ENCODE peak calls at places on chromosomes 6 and 20, in nine cellular contexts. O is PC-3; P is psoas muscle; C is BJ; F is lower leg skin; I is CD8-positive, alpha-beta T cell; M is colonic mucosa; T is suprapubic skin; N is brain microvascular endothelial cell. U is an unnamed sample.

GRCh38 chr6:32424584-32424983 is 15.1 kb upstream of the HLA-DRA start:
- DNase-seq in O (peak; percentile 74), P (no peak), C (no peak), F (no peak), I (no peak), M (no peak), T (no peak), N (no peak), U (no peak)

GRCh38 chr6:32176476-32177181 is 745 bp upstream of the AGPAT1 start:
- DNase-seq in O (peak; percentile 62), P (no peak), C (no peak), F (no peak), I (no peak), M (peak; percentile 49), T (no peak), N (no peak), U (no peak)

GRCh38 chr6:1311400-1312192 is at the start of gene FOXQ1:
- DNase-seq in O (peak; percentile 85), P (peak; percentile 55), C (no peak), F (peak; percentile 71), I (no peak), M (peak; percentile 77), T (peak; percentile 86), N (no peak), U (no peak)

GRCh38 chr6:108588586-108588985 is 27.9 kb downstream of the FOXO3 start:
- DNase-seq in O (peak; percentile 30), P (peak; percentile 49), C (no peak), F (no peak), I (no peak), M (peak; percentile 35), T (no peak), N (peak; percentile 79), U (no peak)

GRCh38 chr6:168581706-168582105 is 140.7 kb downstream of the SMOC2 start:
- DNase-seq in O (no peak), P (no peak), C (no peak), F (no peak), I (no peak), M (no peak), T (no peak), N (no peak), U (no peak)

GRCh38 chr6:73393278-73393677 is 1.4 kb upstream of the DDX43 start:
- DNase-seq in O (peak; percentile 4), P (no peak), C (no peak), F (no peak), I (no peak), M (no peak), T (no peak), N (peak; percentile 5), U (no peak)

GRCh38 chr6:108667984-108668383 is 107.3 kb downstream of the FOXO3 start:
- DNase-seq in O (no peak), P (peak; percentile 72), C (no peak), F (no peak), I (no peak), M (no peak), T (no peak), N (peak; percentile 47), U (no peak)

GRCh38 chr6:33116881-33117711 is 41.3 kb downstream of the HLA-DPB1 start:
- DNase-seq in O (no peak), P (no peak), C (no peak), F (no peak), I (no peak), M (no peak), T (no peak), N (no peak), U (no peak)

GRCh38 chr6:27864906-27865883 is 47.0 kb downstream of the OR2B2 start:
- DNase-seq in O (peak; percentile 98), P (peak; percentile 70), C (peak; percentile 93), F (peak; percentile 88), I (peak; percentile 37), M (peak; percentile 85), T (no peak), N (peak; percentile 95), U (peak; percentile 94)

GRCh38 chr20:6882911-6883310 is 115.4 kb downstream of the BMP2 start:
- DNase-seq in O (peak; percentile 17), P (no peak), C (peak; percentile 90), F (no peak), I (no peak), M (no peak), T (no peak), N (no peak), U (peak; percentile 90)

GRCh38 chr20:9838378-9839295 is at the start of gene PAK5:
- DNase-seq in O (no peak), P (no peak), C (no peak), F (no peak), I (no peak), M (peak; percentile 18), T (no peak), N (peak; percentile 18), U (no peak)

GRCh38 chr6:53728570-53729194 is 63.1 kb upstream of the KLHL31 start:
- DNase-seq in O (peak; percentile 76), P (no peak), C (no peak), F (no peak), I (peak; percentile 27), M (peak; percentile 40), T (no peak), N (peak; percentile 33), U (no peak)

GRCh38 chr6:167558213-167558869 is 233.5 kb downstream of the TTLL2 start:
- DNase-seq in O (no peak), P (no peak), C (no peak), F (peak; percentile 10), I (no peak), M (no peak), T (no peak), N (no peak), U (no peak)

GRCh38 chr6:69887714-69888345 is 21.5 kb downstream of the COL19A1 start:
- DNase-seq in O (no peak), P (no peak), C (no peak), F (no peak), I (no peak), M (no peak), T (no peak), N (no peak), U (no peak)

GRCh38 chr20:12030470-12030869 is 112.8 kb downstream of the BTBD3 start:
- DNase-seq in O (no peak), P (no peak), C (no peak), F (no peak), I (no peak), M (no peak), T (no peak), N (no peak), U (no peak)

GRCh38 chr20:33443006-33443511 is 504 bp downstream of the SNTA1 start:
- DNase-seq in O (no peak), P (peak; percentile 70), C (no peak), F (no peak), I (peak; percentile 6), M (peak; percentile 29), T (no peak), N (no peak), U (no peak)

GRCh38 chr20:11459090-11459877 is 458.4 kb upstream of the BTBD3 start:
- DNase-seq in O (no peak), P (no peak), C (no peak), F (no peak), I (no peak), M (no peak), T (no peak), N (no peak), U (peak; percentile 64)

GRCh38 chr6:114579486-114579885 is 236.7 kb upstream of the HS3ST5 start:
- DNase-seq in O (no peak), P (no peak), C (no peak), F (no peak), I (no peak), M (no peak), T (no peak), N (no peak), U (no peak)

GRCh38 chr6:114581293-114581692 is 238.5 kb upstream of the HS3ST5 start:
- DNase-seq in O (peak; percentile 1), P (no peak), C (no peak), F (no peak), I (no peak), M (no peak), T (no peak), N (no peak), U (no peak)

GRCh38 chr6:114580882-114581281 is 238.1 kb upstream of the HS3ST5 start:
- DNase-seq in O (peak; percentile 24), P (no peak), C (no peak), F (no peak), I (no peak), M (no peak), T (no peak), N (no peak), U (no peak)

GRCh38 chr6:114576330-114576729 is 233.5 kb upstream of the HS3ST5 start:
- DNase-seq in O (no peak), P (no peak), C (no peak), F (no peak), I (no peak), M (no peak), T (no peak), N (no peak), U (no peak)
- TF ChIP-seq CTCF in O (no peak), P (no peak), C (no peak), F (no peak), I (no peak), M (no peak), T (no peak), N (no peak), U (no peak)

DNA sequence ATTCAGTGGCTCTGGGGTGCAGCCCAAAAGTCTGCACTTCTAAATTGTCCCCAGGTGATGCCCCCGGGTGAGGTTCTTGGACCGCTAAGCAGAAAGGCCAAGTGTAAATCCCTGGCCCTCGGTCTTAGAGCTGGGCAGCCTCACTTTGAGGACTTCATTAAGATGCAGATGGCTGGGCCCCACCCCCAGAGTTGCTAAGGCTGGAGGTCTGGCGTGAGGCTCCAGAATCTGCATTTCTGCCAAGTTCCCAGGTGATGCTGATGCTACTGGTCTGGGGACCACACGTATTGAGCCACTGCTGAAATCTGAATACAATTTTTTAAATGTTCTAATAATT is 735 bp upstream of the SLC23A2 start:
- DNase-seq in O (no peak), P (no peak), C (no peak), F (no peak), I (no peak), M (peak; percentile 20), T (no peak), N (no peak), U (no peak)
- H3K4me3 ChIP-seq in O (peak overlapping the region; percentile 96), P (peak overlapping the region; percentile 90), C (no peak overlapping the region), F (no peak overlapping the region), I (peak overlapping the region; percentile 55), M (peak overlapping the region; percentile 53), T (peak overlapping the region; percentile 89), N (peak overlapping the region; percentile 68), U (peak overlapping the region; percentile 71)

DNA sequence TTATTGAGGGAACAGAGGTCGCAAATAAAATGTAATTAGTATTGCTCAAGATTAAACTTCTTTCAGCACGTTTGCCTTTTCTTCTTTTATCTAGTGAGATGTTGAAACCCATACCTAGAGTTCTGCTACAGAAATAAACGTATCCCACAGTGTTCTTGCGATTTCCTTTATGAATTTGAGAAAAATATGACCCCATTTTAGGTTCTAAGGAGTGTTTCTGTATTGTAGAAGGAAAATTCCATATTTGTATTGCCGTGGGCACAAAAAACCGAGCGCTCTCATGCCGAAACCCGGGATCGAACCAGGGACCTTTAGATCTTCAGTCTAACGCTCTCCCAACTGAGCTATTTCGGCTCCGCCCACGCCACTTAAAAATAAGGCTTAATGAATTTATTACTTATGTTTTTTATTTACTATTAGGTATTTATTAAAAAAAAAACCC is 23.7 kb downstream of the ZNF311 start:
- DNase-seq in O (peak; percentile 88), P (peak; percentile 68), C (no peak), F (peak; percentile 63), I (peak; percentile 54), M (peak; percentile 79), T (no peak), N (peak; percentile 47), U (no peak)
- TF ChIP-seq CTCF in O (peak; percentile 6), P (no peak), C (no peak), F (no peak), I (no peak), M (no peak), T (no peak), N (no peak), U (no peak)

GRCh38 chr6:150203378-150203777 is 60.5 kb downstream of the PPP1R14C start:
- DNase-seq in O (no peak), P (no peak), C (no peak), F (no peak), I (no peak), M (no peak), T (no peak), N (no peak), U (no peak)
- H3K4me3 ChIP-seq in O (no peak overlapping the region), P (peak overlapping the region; percentile 60), C (no peak overlapping the region), F (no peak overlapping the region), I (no peak overlapping the region), M (no peak overlapping the region), T (no peak overlapping the region), N (no peak overlapping the region), U (no peak overlapping the region)

U was measured in AG09309.